ENCODE peak calls at places on chromosome 4, in ten cellular contexts. W, B, C, K, Y, R, T, O, H and L are unnamed samples.

GRCh38 chr4:64158648-64159326 is 250.5 kb downstream of the TECRL start:
- DNase-seq in W (no peak), B (peak), C (peak), K (peak), Y (no peak), R (peak), T (peak), O (peak), H (peak), L (peak)

GRCh38 chr4:11748169-11748872 is 319.6 kb upstream of the HS3ST1 start:
- DNase-seq in W (no peak), B (peak), C (no peak), K (peak), Y (no peak), R (no peak), T (peak), O (no peak), H (no peak), L (no peak)

GRCh38 chr4:118352843-118353373 is at the start of gene PRSS12:
- DNase-seq in W (peak), B (peak), C (no peak), K (peak), Y (peak), R (peak), T (peak), O (peak), H (peak), L (no peak)

GRCh38 chr4:80913381-80913780 is 117.1 kb upstream of the BMP3 start:
- DNase-seq in W (no peak), B (no peak), C (no peak), K (no peak), Y (no peak), R (no peak), T (no peak), O (peak), H (no peak), L (no peak)

GRCh38 chr4:162506253-162506652 is 342.5 kb upstream of the FSTL5 start:
- DNase-seq in W (no peak), B (peak), C (no peak), K (peak), Y (no peak), R (no peak), T (no peak), O (no peak), H (no peak), L (no peak)

GRCh38 chr4:7867701-7868429 is 71.8 kb downstream of the AFAP1 start:
- DNase-seq in W (no peak), B (peak), C (no peak), K (no peak), Y (no peak), R (no peak), T (no peak), O (no peak), H (no peak), L (no peak)

GRCh38 chr4:82643994-82644730 is 82.4 kb upstream of the TMEM150C start:
- DNase-seq in W (no peak), B (peak), C (no peak), K (no peak), Y (no peak), R (no peak), T (peak), O (no peak), H (no peak), L (no peak)

GRCh38 chr4:7124643-7125442 is 57.0 kb upstream of the GRPEL1 start:
- DNase-seq in W (no peak), B (peak), C (peak), K (peak), Y (no peak), R (peak), T (peak), O (no peak), H (no peak), L (peak)

GRCh38 chr4:114028071-114028470 is 48.6 kb upstream of the ARSJ start:
- DNase-seq in W (no peak), B (peak), C (no peak), K (no peak), Y (no peak), R (no peak), T (no peak), O (no peak), H (no peak), L (no peak)

GRCh38 chr4:6116696-6117285 is 83.6 kb downstream of the JAKMIP1 start:
- DNase-seq in W (no peak), B (no peak), C (no peak), K (no peak), Y (no peak), R (no peak), T (peak), O (no peak), H (no peak), L (no peak)

GRCh38 chr4:73620115-73620792 is at the start of gene RASSF6:
- DNase-seq in W (no peak), B (no peak), C (no peak), K (peak), Y (no peak), R (peak), T (no peak), O (peak), H (peak), L (no peak)
- H3K4me3 ChIP-seq in W (peak), B (peak), C (no peak), K (peak), Y (no peak), R (peak), T (no peak), O (peak), H (peak), L (peak)

GRCh38 chr4:37644962-37645361 is 41.2 kb downstream of the RELL1 start:
- DNase-seq in W (no peak), B (peak), C (no peak), K (no peak), Y (no peak), R (no peak), T (no peak), O (no peak), H (no peak), L (no peak)

GRCh38 chr4:37648084-37648817 is 37.9 kb downstream of the RELL1 start:
- DNase-seq in W (no peak), B (peak), C (no peak), K (peak), Y (no peak), R (peak), T (peak), O (no peak), H (peak), L (peak)

GRCh38 chr4:37646237-37646636 is 39.9 kb downstream of the RELL1 start:
- DNase-seq in W (no peak), B (no peak), C (no peak), K (no peak), Y (no peak), R (no peak), T (no peak), O (no peak), H (no peak), L (no peak)

GRCh38 chr4:37641886-37642849 is 44.0 kb downstream of the RELL1 start:
- DNase-seq in W (no peak), B (no peak), C (no peak), K (no peak), Y (no peak), R (no peak), T (no peak), O (no peak), H (no peak), L (no peak)

DNA sequence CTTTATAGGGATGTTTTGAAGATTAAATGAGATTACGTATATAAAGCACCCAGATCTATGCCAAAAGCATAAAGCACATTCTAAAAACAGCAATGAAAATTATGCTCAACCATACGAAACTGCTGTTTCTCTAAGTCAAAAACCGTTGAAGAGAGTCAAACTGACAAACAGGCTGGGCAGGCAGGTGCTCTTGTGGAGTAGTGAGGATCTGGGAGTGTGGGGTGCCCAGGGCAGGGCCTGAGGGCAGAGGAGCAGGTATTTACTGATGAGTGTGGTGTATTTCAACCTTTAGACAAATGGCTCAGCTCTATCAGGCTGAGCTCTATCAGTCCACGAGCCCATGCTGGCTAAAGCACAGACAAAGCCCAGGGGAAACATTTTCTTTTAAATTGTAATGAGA is 40.4 kb downstream of the RELL1 start:
- DNase-seq in W (no peak), B (no peak), C (no peak), K (no peak), Y (no peak), R (no peak), T (no peak), O (no peak), H (no peak), L (no peak)
- H3K4me3 ChIP-seq in W (no peak), B (no peak), C (no peak), K (no peak), Y (no peak), R (no peak), T (no peak), O (no peak), H (no peak), L (no peak)

DNA sequence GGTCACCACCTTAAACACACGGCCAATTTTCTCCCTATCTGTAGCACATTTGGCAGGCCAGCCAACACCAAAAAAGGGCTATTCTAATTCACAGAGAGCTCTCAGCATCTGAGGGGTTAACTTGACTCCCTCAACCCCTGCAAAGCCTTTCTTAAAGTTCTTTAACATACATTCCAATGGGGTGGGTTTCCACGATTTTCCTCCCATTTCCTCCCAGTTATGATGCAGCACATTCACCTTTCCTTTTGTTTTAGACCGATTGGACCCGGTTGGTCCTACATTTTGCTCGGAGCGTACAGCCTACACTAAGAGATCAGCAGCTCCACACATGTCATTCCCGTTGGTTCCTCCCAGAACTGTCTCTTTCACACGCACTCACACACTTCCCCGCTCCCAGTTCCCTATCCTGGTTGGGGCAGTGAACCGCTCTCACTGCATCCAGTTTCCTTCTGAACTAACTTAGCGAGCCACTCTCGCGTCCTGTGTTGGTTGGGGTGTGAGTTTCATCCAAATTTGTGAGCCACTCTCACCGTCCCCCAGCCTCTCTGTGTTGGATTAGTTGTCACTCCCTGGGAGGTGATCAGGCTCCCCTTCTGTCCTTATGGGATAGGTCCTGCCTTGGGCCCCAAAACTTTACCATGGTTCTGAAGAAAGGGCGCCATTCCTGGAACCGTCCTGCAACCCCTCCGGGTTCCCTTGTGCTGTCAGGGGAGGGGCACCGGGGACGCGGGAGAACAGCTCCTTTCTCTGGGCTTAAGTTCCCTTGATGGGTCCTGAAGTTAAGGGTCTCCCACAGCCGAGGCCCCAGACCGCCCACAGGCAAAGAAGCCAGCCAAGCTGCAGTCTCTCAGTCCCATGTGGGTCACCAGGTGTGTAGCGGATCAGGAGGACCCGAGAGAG is 45.1 kb downstream of the UGT2A3 start:
- DNase-seq in W (no peak), B (no peak), C (no peak), K (peak), Y (no peak), R (no peak), T (no peak), O (no peak), H (peak), L (no peak)
- H3K4me3 ChIP-seq in W (no peak), B (peak), C (no peak), K (peak), Y (no peak), R (peak), T (no peak), O (peak), H (peak), L (peak)

GRCh38 chr4:126756050-126756809 is 876.5 kb upstream of the INTU start:
- DNase-seq in W (no peak), B (no peak), C (no peak), K (no peak), Y (no peak), R (no peak), T (no peak), O (no peak), H (no peak), L (no peak)
- H3K4me3 ChIP-seq in W (no peak), B (no peak), C (no peak), K (no peak), Y (no peak), R (no peak), T (no peak), O (no peak), H (no peak), L (no peak)

GRCh38 chr4:41142356-41142755 is 72.0 kb downstream of the APBB2 start:
- DNase-seq in W (no peak), B (no peak), C (no peak), K (no peak), Y (no peak), R (no peak), T (no peak), O (no peak), H (no peak), L (no peak)

GRCh38 chr4:41144812-41145211 is 69.5 kb downstream of the APBB2 start:
- DNase-seq in W (no peak), B (no peak), C (no peak), K (no peak), Y (no peak), R (no peak), T (no peak), O (no peak), H (no peak), L (no peak)

GRCh38 chr4:41141910-41142309 is 72.4 kb downstream of the APBB2 start:
- DNase-seq in W (no peak), B (no peak), C (no peak), K (no peak), Y (no peak), R (no peak), T (no peak), O (no peak), H (no peak), L (no peak)

GRCh38 chr4:41143721-41144379 is 70.5 kb downstream of the APBB2 start:
- DNase-seq in W (no peak), B (no peak), C (no peak), K (no peak), Y (no peak), R (no peak), T (no peak), O (no peak), H (no peak), L (no peak)

GRCh38 chr4:41142946-41143720 is 71.2 kb downstream of the APBB2 start:
- DNase-seq in W (no peak), B (peak), C (peak), K (peak), Y (no peak), R (peak), T (peak), O (no peak), H (peak), L (no peak)
- H3K4me3 ChIP-seq in W (no peak), B (peak), C (no peak), K (no peak), Y (no peak), R (no peak), T (no peak), O (no peak), H (no peak), L (no peak)

DNA sequence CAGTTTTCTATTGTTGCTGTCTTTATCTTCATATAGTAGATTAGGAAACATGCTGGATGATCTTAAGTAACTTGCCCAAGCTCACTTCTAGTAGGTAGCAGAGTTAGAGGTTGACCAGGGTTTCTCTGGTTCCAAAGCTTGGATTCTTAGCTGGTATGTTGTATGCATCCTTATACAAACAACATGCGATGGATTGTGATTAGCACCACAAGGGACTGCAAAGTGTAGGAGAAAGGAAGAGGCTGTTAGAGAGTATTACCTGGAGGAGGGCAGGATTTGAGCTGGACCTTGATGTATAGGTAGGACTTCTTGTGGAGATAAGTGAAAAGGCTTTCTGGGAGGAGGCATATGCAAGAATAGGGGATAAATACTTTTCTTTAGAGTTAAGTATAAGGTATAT is 5.6 kb downstream of the STIM2 start:
- DNase-seq in W (no peak), B (no peak), C (no peak), K (no peak), Y (no peak), R (no peak), T (no peak), O (no peak), H (no peak), L (no peak)
- H3K4me3 ChIP-seq in W (peak), B (no peak), C (no peak), K (no peak), Y (no peak), R (no peak), T (no peak), O (no peak), H (no peak), L (no peak)

DNA sequence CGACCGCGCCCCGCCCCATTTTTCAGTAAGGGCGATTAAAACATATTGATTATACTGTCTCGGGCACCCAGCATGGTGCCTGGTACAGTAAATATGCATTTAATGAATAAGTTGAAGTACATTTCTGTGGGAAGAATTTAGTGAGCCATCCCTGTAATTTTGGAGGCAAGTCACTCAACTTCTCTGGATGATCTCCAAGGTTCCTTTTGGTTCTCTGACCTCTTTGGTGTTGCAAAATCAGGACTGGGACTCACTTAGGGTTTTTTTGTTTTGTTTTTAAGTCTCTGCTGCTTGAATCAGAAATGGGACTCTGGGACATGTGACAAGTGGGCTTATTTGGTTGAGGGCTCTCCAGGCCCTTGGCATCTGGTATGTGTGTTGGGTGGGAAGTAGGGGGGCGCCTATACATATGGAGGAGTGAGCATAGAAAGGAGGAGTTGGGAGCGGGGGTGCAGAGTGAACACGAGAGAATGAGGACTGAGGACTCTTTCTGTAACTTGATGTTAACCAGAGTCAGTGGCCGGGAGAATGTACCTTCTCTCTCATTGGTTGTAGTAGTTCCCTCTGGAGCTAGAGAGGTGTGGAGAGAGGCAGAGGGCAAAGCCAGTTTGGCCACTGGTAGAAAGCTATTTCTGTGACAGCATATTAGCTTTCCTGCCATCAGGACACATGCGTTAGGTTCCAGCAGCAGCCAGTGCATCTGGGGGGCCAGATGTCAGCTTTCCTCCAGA is 1.9 kb downstream of the ARHGAP10 start:
- DNase-seq in W (no peak), B (no peak), C (no peak), K (no peak), Y (no peak), R (no peak), T (peak), O (peak), H (peak), L (no peak)
- H3K4me3 ChIP-seq in W (peak), B (peak), C (peak), K (peak), Y (no peak), R (peak), T (no peak), O (peak), H (peak), L (peak)

GRCh38 chr4:41692717-41693345 is 55.7 kb downstream of the PHOX2B start:
- DNase-seq in W (no peak), B (peak), C (no peak), K (peak), Y (no peak), R (peak), T (peak), O (peak), H (peak), L (no peak)
- H3K4me3 ChIP-seq in W (no peak), B (no peak), C (no peak), K (no peak), Y (no peak), R (no peak), T (no peak), O (no peak), H (no peak), L (no peak)

GRCh38 chr4:153465583-153465921 is 608 bp upstream of the TMEM131L start:
- DNase-seq in W (no peak), B (peak), C (no peak), K (peak), Y (peak), R (peak), T (peak), O (peak), H (peak), L (no peak)

GRCh38 chr4:153464068-153464467 is 2.1 kb upstream of the TMEM131L start:
- DNase-seq in W (no peak), B (no peak), C (no peak), K (no peak), Y (no peak), R (no peak), T (no peak), O (no peak), H (no peak), L (no peak)

GRCh38 chr4:153466637-153467153 is 535 bp downstream of the TMEM131L start:
- DNase-seq in W (no peak), B (no peak), C (no peak), K (no peak), Y (no peak), R (no peak), T (no peak), O (no peak), H (peak), L (no peak)

GRCh38 chr4:153465922-153466636 is at the start of gene TMEM131L:
- DNase-seq in W (peak), B (peak), C (peak), K (peak), Y (peak), R (peak), T (peak), O (peak), H (peak), L (no peak)

GRCh38 chr4:153465145-153465544 is 1.0 kb upstream of the TMEM131L start:
- DNase-seq in W (no peak), B (no peak), C (no peak), K (no peak), Y (no peak), R (no peak), T (no peak), O (no peak), H (no peak), L (no peak)
- H3K4me3 ChIP-seq in W (peak), B (no peak), C (peak), K (no peak), Y (peak), R (peak), T (no peak), O (peak), H (peak), L (no peak)

GRCh38 chr4:154741131-154741530 is 2.7 kb upstream of the LRAT start:
- DNase-seq in W (no peak), B (no peak), C (no peak), K (no peak), Y (no peak), R (no peak), T (no peak), O (no peak), H (no peak), L (no peak)
- H3K4me3 ChIP-seq in W (no peak), B (no peak), C (no peak), K (no peak), Y (no peak), R (no peak), T (no peak), O (no peak), H (no peak), L (no peak)